ENCODE peak calls at places on chromosomes 4 and X, in five cellular contexts. One of them, this sample, is unnamed.

GRCh38 chr4:168070903-168071302 is 21.4 kb upstream of the ANXA10 start:
- DNase-seq in tibial nerve: no peak
- DNase-seq in A549: no peak
- DNase-seq in right lobe of liver: no peak
- DNase-seq in ovary: no peak
- DNase-seq in this sample: no peak

GRCh38 chr4:16942491-16942890 is 44.0 kb upstream of the LDB2 start:
- DNase-seq in tibial nerve: no peak
- DNase-seq in A549: no peak
- DNase-seq in right lobe of liver: no peak
- DNase-seq in ovary: no peak
- DNase-seq in this sample: no peak

GRCh38 chrX:42752730-42753129 is 25.2 kb downstream of the PPP1R2C start:
- DNase-seq in tibial nerve: no peak
- DNase-seq in A549: no peak
- DNase-seq in right lobe of liver: no peak
- DNase-seq in ovary: no peak
- DNase-seq in this sample: no peak

GRCh38 chrX:150508461-150509367 is 59.7 kb upstream of the MTM1 start:
- DNase-seq in tibial nerve: peak
- DNase-seq in A549: no peak
- DNase-seq in right lobe of liver: peak
- DNase-seq in ovary: peak
- DNase-seq in this sample: no peak

GRCh38 chr4:89939994-89940393 is 45.3 kb downstream of the MMRN1 start:
- DNase-seq in tibial nerve: no peak
- DNase-seq in A549: no peak
- DNase-seq in right lobe of liver: no peak
- DNase-seq in ovary: no peak
- DNase-seq in this sample: no peak

GRCh38 chr4:107631568-107631967 is 88.5 kb downstream of the PAPSS1 start:
- DNase-seq in tibial nerve: no peak
- DNase-seq in A549: no peak
- DNase-seq in right lobe of liver: peak
- DNase-seq in ovary: no peak
- DNase-seq in this sample: no peak

GRCh38 chr4:140607852-140608251 is 39.1 kb upstream of the UCP1 start:
- DNase-seq in tibial nerve: no peak
- DNase-seq in A549: no peak
- DNase-seq in right lobe of liver: no peak
- DNase-seq in ovary: no peak
- DNase-seq in this sample: no peak

GRCh38 chr4:110637408-110638131 is 14.7 kb upstream of the PITX2 start:
- DNase-seq in tibial nerve: no peak
- DNase-seq in A549: no peak
- DNase-seq in right lobe of liver: no peak
- DNase-seq in ovary: no peak
- DNase-seq in this sample: no peak

GRCh38 chr4:26081795-26082498 is 167.9 kb downstream of the SMIM20 start:
- DNase-seq in tibial nerve: no peak
- DNase-seq in A549: peak
- DNase-seq in right lobe of liver: no peak
- DNase-seq in ovary: no peak
- DNase-seq in this sample: no peak

GRCh38 chr4:184201179-184201578 is 16.5 kb downstream of the ENPP6 start:
- DNase-seq in tibial nerve: no peak
- DNase-seq in A549: no peak
- DNase-seq in right lobe of liver: no peak
- DNase-seq in ovary: no peak
- DNase-seq in this sample: no peak

GRCh38 chr4:69999420-69999819 is 3.7 kb downstream of the STATH start:
- DNase-seq in tibial nerve: no peak
- DNase-seq in A549: no peak
- DNase-seq in right lobe of liver: no peak
- DNase-seq in ovary: no peak
- DNase-seq in this sample: no peak

GRCh38 chr4:87732033-87732770 is 67.2 kb upstream of the IBSP start:
- DNase-seq in tibial nerve: no peak
- DNase-seq in A549: no peak
- DNase-seq in right lobe of liver: no peak
- DNase-seq in ovary: no peak
- DNase-seq in this sample: no peak

GRCh38 chrX:41382699-41383645 is 49.0 kb downstream of the DDX3X start:
- DNase-seq in tibial nerve: no peak
- DNase-seq in A549: peak
- DNase-seq in right lobe of liver: no peak
- DNase-seq in ovary: no peak
- DNase-seq in this sample: no peak

GRCh38 chr4:25937801-25938200 is 23.8 kb downstream of the SMIM20 start:
- DNase-seq in tibial nerve: no peak
- DNase-seq in A549: no peak
- DNase-seq in right lobe of liver: no peak
- DNase-seq in ovary: no peak
- DNase-seq in this sample: no peak

GRCh38 chr4:10460313-10461047 is 3.3 kb upstream of the ZNF518B start:
- DNase-seq in tibial nerve: no peak
- DNase-seq in A549: no peak
- DNase-seq in right lobe of liver: no peak
- DNase-seq in ovary: no peak
- DNase-seq in this sample: no peak

GRCh38 chr4:121212801-121213200 is 48.7 kb upstream of the TNIP3 start:
- DNase-seq in tibial nerve: no peak
- DNase-seq in A549: no peak
- DNase-seq in right lobe of liver: no peak
- DNase-seq in ovary: no peak
- DNase-seq in this sample: no peak

GRCh38 chrX:3326721-3327120 is 19.7 kb downstream of the MXRA5 start:
- DNase-seq in tibial nerve: no peak
- DNase-seq in A549: no peak
- DNase-seq in right lobe of liver: no peak
- DNase-seq in ovary: no peak
- DNase-seq in this sample: no peak

GRCh38 chrX:79081895-79082512 is 62.5 kb upstream of the GPR174 start:
- DNase-seq in tibial nerve: no peak
- DNase-seq in A549: peak
- DNase-seq in right lobe of liver: no peak
- DNase-seq in ovary: no peak
- DNase-seq in this sample: peak

GRCh38 chrX:13827693-13828092 is 10.8 kb upstream of the GPM6B start:
- DNase-seq in tibial nerve: no peak
- DNase-seq in A549: no peak
- DNase-seq in right lobe of liver: no peak
- DNase-seq in ovary: no peak
- DNase-seq in this sample: no peak

GRCh38 chr4:112142152-112142551 is 3.1 kb upstream of the FAM241A start:
- DNase-seq in tibial nerve: no peak
- DNase-seq in A549: no peak
- DNase-seq in right lobe of liver: no peak
- DNase-seq in ovary: no peak
- DNase-seq in this sample: no peak

GRCh38 chr4:13907255-13907751 is 279.8 kb upstream of the BOD1L1 start:
- DNase-seq in tibial nerve: no peak
- DNase-seq in A549: peak
- DNase-seq in right lobe of liver: no peak
- DNase-seq in ovary: no peak
- DNase-seq in this sample: peak

GRCh38 chrX:129744881-129745321 is 6.1 kb downstream of the XPNPEP2 start:
- DNase-seq in tibial nerve: no peak
- DNase-seq in A549: no peak
- DNase-seq in right lobe of liver: no peak
- DNase-seq in ovary: no peak
- DNase-seq in this sample: no peak

GRCh38 chrX:13376857-13377441 is 57.1 kb upstream of the ATXN3L start:
- DNase-seq in tibial nerve: no peak
- DNase-seq in A549: no peak
- DNase-seq in right lobe of liver: no peak
- DNase-seq in ovary: no peak
- DNase-seq in this sample: no peak

GRCh38 chr4:77202491-77202890 is 45.5 kb downstream of the CCNG2 start:
- DNase-seq in tibial nerve: no peak
- DNase-seq in A549: no peak
- DNase-seq in right lobe of liver: no peak
- DNase-seq in ovary: no peak
- DNase-seq in this sample: no peak

GRCh38 chr4:158667651-158668198 is 4.0 kb downstream of the C4orf46 start:
- DNase-seq in tibial nerve: no peak
- DNase-seq in A549: peak
- DNase-seq in right lobe of liver: no peak
- DNase-seq in ovary: no peak
- DNase-seq in this sample: no peak

GRCh38 chrX:41684138-41684537 is 4.6 kb upstream of the GPR34 start:
- DNase-seq in tibial nerve: no peak
- DNase-seq in A549: no peak
- DNase-seq in right lobe of liver: no peak
- DNase-seq in ovary: no peak
- DNase-seq in this sample: no peak

GRCh38 chr4:121138014-121138413 is 26.1 kb downstream of the TNIP3 start:
- DNase-seq in tibial nerve: no peak
- DNase-seq in A549: no peak
- DNase-seq in right lobe of liver: no peak
- DNase-seq in ovary: no peak
- DNase-seq in this sample: no peak

GRCh38 chr4:139523076-139523475 is 32.9 kb downstream of the SETD7 start:
- DNase-seq in tibial nerve: no peak
- DNase-seq in A549: no peak
- DNase-seq in right lobe of liver: no peak
- DNase-seq in ovary: no peak
- DNase-seq in this sample: no peak

GRCh38 chrX:154749856-154750255 is 1.0 kb downstream of the GAB3 start:
- DNase-seq in tibial nerve: no peak
- DNase-seq in A549: no peak
- DNase-seq in right lobe of liver: no peak
- DNase-seq in ovary: no peak
- DNase-seq in this sample: no peak

GRCh38 chrX:154748712-154749339 is 2.1 kb downstream of the GAB3 start:
- DNase-seq in tibial nerve: no peak
- DNase-seq in A549: peak
- DNase-seq in right lobe of liver: no peak
- DNase-seq in ovary: peak
- DNase-seq in this sample: no peak

GRCh38 chrX:154751669-154752271 is 893 bp upstream of the GAB3 start:
- DNase-seq in tibial nerve: no peak
- DNase-seq in A549: no peak
- DNase-seq in right lobe of liver: no peak
- DNase-seq in ovary: no peak
- DNase-seq in this sample: no peak

GRCh38 chrX:154750301-154751120 is at the start of gene GAB3:
- DNase-seq in tibial nerve: no peak
- DNase-seq in A549: no peak
- DNase-seq in right lobe of liver: peak
- DNase-seq in ovary: no peak
- DNase-seq in this sample: no peak

GRCh38 chrX:154751121-154751668 is 318 bp upstream of the GAB3 start:
- DNase-seq in tibial nerve: no peak
- DNase-seq in A549: no peak
- DNase-seq in right lobe of liver: no peak
- DNase-seq in ovary: no peak
- DNase-seq in this sample: no peak
- TF ChIP-seq POLR2A in tibial nerve: no peak
- TF ChIP-seq POLR2A in A549: no peak
- TF ChIP-seq POLR2A in right lobe of liver: no peak
- TF ChIP-seq POLR2A in ovary: no peak
- TF ChIP-seq POLR2A in this sample: no peak

GRCh38 chrX:33211356-33212254 is at the start of gene DMD:
- DNase-seq in tibial nerve: no peak
- DNase-seq in A549: no peak
- DNase-seq in right lobe of liver: no peak
- DNase-seq in ovary: peak
- DNase-seq in this sample: no peak
- TF ChIP-seq POLR2A in tibial nerve: peak
- TF ChIP-seq POLR2A in A549: no peak
- TF ChIP-seq POLR2A in right lobe of liver: no peak
- TF ChIP-seq POLR2A in ovary: no peak
- TF ChIP-seq POLR2A in this sample: no peak

DNA sequence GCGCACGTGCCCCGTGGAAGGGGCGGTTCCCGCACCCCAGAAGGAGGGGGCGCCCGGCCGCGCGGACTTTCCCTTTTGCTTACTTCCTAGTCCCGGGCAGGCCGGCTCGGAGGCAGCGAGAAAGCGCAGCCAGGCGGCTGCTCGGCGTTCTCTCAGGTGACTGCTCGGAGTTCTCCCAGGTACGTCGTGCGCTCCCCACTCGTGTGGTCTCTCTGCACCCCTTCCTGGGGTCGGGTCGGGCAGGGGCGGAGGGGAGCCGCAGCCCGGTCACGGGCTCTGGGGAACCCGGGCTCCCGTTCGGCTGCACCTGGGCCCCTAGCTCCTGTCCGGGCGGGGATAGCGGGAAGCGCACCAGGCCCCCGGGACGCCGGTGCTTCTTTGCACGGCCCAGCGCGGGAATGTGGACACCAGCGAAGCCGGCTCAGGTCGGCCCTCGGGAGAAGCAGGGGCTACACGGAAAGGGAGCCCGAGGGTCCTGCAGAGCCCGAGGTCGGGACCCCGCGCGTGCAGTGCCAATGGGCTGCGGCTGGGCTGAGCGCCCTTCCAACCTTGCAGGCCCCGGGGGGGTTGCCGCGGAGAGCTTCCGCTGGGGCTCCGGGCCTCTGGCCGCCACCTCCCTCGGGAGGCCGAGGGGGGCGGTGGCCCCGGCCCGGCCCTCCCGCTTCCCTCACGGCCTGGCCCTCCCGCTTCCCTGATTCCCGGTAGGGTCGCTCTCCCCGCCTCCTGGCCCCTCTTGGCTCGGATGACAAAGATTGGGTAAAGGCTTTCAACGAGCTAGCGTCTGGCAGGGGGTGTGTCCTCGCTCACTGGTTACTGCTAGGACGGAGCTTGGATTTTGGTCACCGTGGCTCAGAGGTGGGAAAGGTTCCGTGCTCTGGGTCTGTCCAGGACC is at the start of gene TLR2:
- DNase-seq in tibial nerve: peak
- DNase-seq in A549: no peak
- DNase-seq in right lobe of liver: peak
- DNase-seq in ovary: peak
- DNase-seq in this sample: no peak
- TF ChIP-seq POLR2A in tibial nerve: no peak
- TF ChIP-seq POLR2A in A549: no peak
- TF ChIP-seq POLR2A in right lobe of liver: peak
- TF ChIP-seq POLR2A in ovary: no peak
- TF ChIP-seq POLR2A in this sample: no peak

GRCh38 chrX:55028040-55028439 is 2.7 kb downstream of the ALAS2 start:
- DNase-seq in tibial nerve: no peak
- DNase-seq in A549: no peak
- DNase-seq in right lobe of liver: no peak
- DNase-seq in ovary: no peak
- DNase-seq in this sample: no peak
- TF ChIP-seq POLR2A in tibial nerve: no peak
- TF ChIP-seq POLR2A in A549: no peak
- TF ChIP-seq POLR2A in right lobe of liver: no peak
- TF ChIP-seq POLR2A in ovary: no peak
- TF ChIP-seq POLR2A in this sample: no peak

DNA sequence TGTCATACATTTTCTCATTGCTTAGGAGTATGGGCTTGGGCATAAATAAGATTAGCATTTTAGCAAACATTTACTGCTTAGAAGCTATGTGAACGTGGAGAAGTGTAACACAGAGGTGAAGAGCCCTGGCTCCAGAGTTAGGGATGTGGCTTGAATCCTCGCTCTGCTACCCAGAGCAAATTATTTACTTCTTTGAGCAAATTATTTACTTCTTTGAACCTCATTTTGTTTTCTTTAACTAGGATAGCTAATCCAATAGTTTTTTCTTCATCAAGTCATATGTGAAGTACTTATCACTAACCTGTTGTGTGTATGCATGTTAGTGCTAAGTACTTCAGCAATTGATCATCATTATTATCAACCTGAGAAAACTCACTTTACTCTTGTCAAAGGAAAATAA is 10.7 kb upstream of the YTHDC1 start:
- DNase-seq in tibial nerve: no peak
- DNase-seq in A549: no peak
- DNase-seq in right lobe of liver: no peak
- DNase-seq in ovary: no peak
- DNase-seq in this sample: no peak
- TF ChIP-seq POLR2A in tibial nerve: no peak
- TF ChIP-seq POLR2A in A549: no peak
- TF ChIP-seq POLR2A in right lobe of liver: no peak
- TF ChIP-seq POLR2A in ovary: no peak
- TF ChIP-seq POLR2A in this sample: no peak

This sample was measured in H54.